ENCODE peak calls at places on chromosomes 13 and 19, in ten cellular contexts. B is EL; X is testis; D is activated CD4-positive, alpha-beta T cell treated with anti-CD3 and anti-CD28 coated beads, Interleukin-2, amount 50 U/mL, for 4 hours; S is aorta; Z is activated CD8-positive, alpha-beta T cell treated with anti-CD3 and anti-CD28 coated beads, Interleukin-2, amount 10 ng/mL, durations not matched to agents 7 days and 5 days; H is astrocyte; L is ovary; N is skeletal muscle cell; O is GM23248. A is an unnamed sample.

GRCh38 chr19:3450796-3451411 is 29.4 kb downstream of the SMIM24 start:
- DNase-seq in L (peak; percentile 60), Z (no peak), H (peak; percentile 100), S (peak; percentile 94), B (peak; percentile 100), X (peak; percentile 74), D (no peak), N (peak; percentile 99), O (peak; percentile 99), A (no peak)

GRCh38 chr13:73850104-73850898 is 283.9 kb downstream of the KLF12 start:
- DNase-seq in X (no peak), B (no peak), N (no peak), O (no peak), Z (no peak), D (no peak), H (no peak), S (no peak), L (no peak), A (no peak)

GRCh38 chr13:44146162-44146561 is 227.5 kb upstream of the SERP2 start:
- DNase-seq in O (no peak), Z (no peak), N (no peak), X (no peak), L (no peak), B (no peak), H (no peak), S (no peak), D (no peak), A (no peak)

GRCh38 chr13:114067886-114068722 is 64.3 kb downstream of the RASA3 start:
- DNase-seq in D (peak; percentile 20), B (no peak), H (no peak), N (no peak), Z (peak; percentile 37), L (no peak), O (no peak), S (peak; percentile 68), X (no peak), A (peak; percentile 56)

GRCh38 chr19:19203012-19203856 is at the start of gene NR2C2AP:
- DNase-seq in S (peak; percentile 99), B (peak; percentile 94), L (peak; percentile 89), Z (peak; percentile 96), X (peak; percentile 92), D (peak; percentile 92), H (peak; percentile 67), N (peak; percentile 49), O (peak; percentile 94), A (peak; percentile 86)

GRCh38 chr19:31349160-31349881 is at the start of gene TSHZ3:
- DNase-seq in H (peak; percentile 81), X (peak; percentile 72), B (peak; percentile 89), Z (peak; percentile 61), L (peak; percentile 92), D (peak; percentile 49), O (peak; percentile 84), N (peak; percentile 62), S (peak; percentile 92), A (peak; percentile 44)

GRCh38 chr13:46629811-46630413 is 76.9 kb downstream of the LRCH1 start:
- DNase-seq in S (no peak), D (no peak), H (no peak), X (no peak), Z (no peak), O (no peak), N (no peak), L (no peak), B (no peak), A (no peak)

GRCh38 chr13:99432637-99433542 is 68.4 kb upstream of the TM9SF2 start:
- DNase-seq in S (peak; percentile 86), O (peak; percentile 92), Z (peak; percentile 75), H (peak; percentile 56), D (peak; percentile 76), X (peak; percentile 62), B (peak; percentile 83), N (peak; percentile 46), L (peak; percentile 19), A (peak; percentile 51)

GRCh38 chr13:111480503-111480902 is 160.1 kb downstream of the TEX29 start:
- DNase-seq in X (no peak), L (no peak), O (no peak), B (no peak), H (no peak), S (peak; percentile 47), D (no peak), Z (no peak), N (no peak), A (no peak)

A was measured in naive thymus-derived CD4-positive, alpha-beta T cell.